ENCODE peak calls at places on chromosomes 12 and 14, in five cellular contexts. L, H, E, Y and D are unnamed samples.

GRCh38 chr14:58566979-58567378 is 70.8 kb upstream of the DACT1 start:
- DNase-seq in L (no peak), H (no peak), E (no peak), Y (no peak), D (no peak)

GRCh38 chr12:107990325-107990724 is 138.8 kb upstream of the WSCD2 start:
- DNase-seq in L (no peak), H (no peak), E (peak; percentile 66), Y (no peak), D (peak; percentile 61)

GRCh38 chr14:30283822-30284446 is 275.0 kb upstream of the G2E3 start:
- DNase-seq in L (peak; percentile 25), H (peak; percentile 75), E (peak; percentile 48), Y (no peak), D (peak; percentile 68)

GRCh38 chr14:103688441-103688840 is 26.8 kb downstream of the XRCC3 start:
- DNase-seq in L (no peak), H (no peak), E (no peak), Y (no peak), D (no peak)

GRCh38 chr12:19546027-19546426 is 106.7 kb downstream of the AEBP2 start:
- DNase-seq in L (no peak), H (peak; percentile 68), E (no peak), Y (peak; percentile 26), D (no peak)

GRCh38 chr12:51307655-51308593 is 16.1 kb downstream of the BIN2 start:
- DNase-seq in L (no peak), H (peak; percentile 95), E (peak; percentile 64), Y (no peak), D (peak; percentile 50)

GRCh38 chr14:50109342-50109741 is 7.0 kb downstream of the VCPKMT start:
- DNase-seq in L (no peak), H (peak; percentile 44), E (peak; percentile 29), Y (no peak), D (no peak)

GRCh38 chr12:45235087-45236025 is 19.5 kb downstream of the ANO6 start:
- DNase-seq in L (no peak), H (peak; percentile 58), E (peak; percentile 19), Y (no peak), D (peak; percentile 34)

GRCh38 chr12:105324704-105325103 is 5.8 kb upstream of the C12orf75 start:
- DNase-seq in L (no peak), H (no peak), E (no peak), Y (no peak), D (no peak)

GRCh38 chr12:6554168-6554989 is 1.5 kb downstream of the IFFO1 start:
- DNase-seq in L (no peak), H (peak; percentile 87), E (peak; percentile 89), Y (peak; percentile 68), D (peak; percentile 69)

GRCh38 chr12:106766393-106766826 is 8.1 kb upstream of the RIC8B start:
- DNase-seq in L (no peak), H (peak; percentile 37), E (no peak), Y (peak; percentile 61), D (peak; percentile 33)

GRCh38 chr14:74792249-74793039 is 29.3 kb downstream of the YLPM1 start:
- DNase-seq in L (no peak), H (no peak), E (no peak), Y (no peak), D (no peak)

GRCh38 chr12:29024117-29024516 is 125.0 kb upstream of the FAR2 start:
- DNase-seq in L (no peak), H (no peak), E (no peak), Y (no peak), D (no peak)

GRCh38 chr14:68734231-68734732 is 58.6 kb downstream of the ZFP36L1 start:
- DNase-seq in L (no peak), H (no peak), E (no peak), Y (no peak), D (no peak)

GRCh38 chr14:39843881-39844280 is 411.6 kb upstream of the FBXO33 start:
- DNase-seq in L (no peak), H (no peak), E (no peak), Y (no peak), D (no peak)

GRCh38 chr12:113950873-113951272 is 15.3 kb downstream of the RBM19 start:
- DNase-seq in L (no peak), H (no peak), E (no peak), Y (no peak), D (no peak)

GRCh38 chr14:94904636-94905035 is 134.7 kb upstream of the GSC start:
- DNase-seq in L (no peak), H (no peak), E (no peak), Y (no peak), D (no peak)

GRCh38 chr14:43692706-43693105 is 814.4 kb downstream of the FSCB start:
- DNase-seq in L (no peak), H (no peak), E (no peak), Y (no peak), D (no peak)

DNA sequence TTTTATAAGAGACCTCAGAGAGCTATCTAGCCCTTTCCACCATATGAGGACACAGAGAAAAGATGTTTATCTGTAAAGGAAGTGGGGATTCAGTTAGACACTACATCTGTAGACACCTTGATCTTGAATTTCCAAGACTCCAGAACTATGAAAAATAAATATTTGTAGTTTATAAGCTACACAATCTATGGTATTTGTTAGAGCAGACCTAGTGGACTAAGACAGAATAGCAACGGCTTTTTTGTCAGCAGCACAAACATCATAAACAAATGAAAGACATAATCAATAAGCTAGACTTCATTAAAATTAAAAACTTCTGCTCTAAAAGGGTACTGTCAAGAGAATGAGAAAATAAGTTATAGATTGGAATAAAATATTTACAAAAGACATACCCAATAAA is 810.1 kb downstream of the FSCB start:
- DNase-seq in L (no peak), H (no peak), E (no peak), Y (no peak), D (no peak)
- TF ChIP-seq CTCF in L (no peak), H (no peak), E (no peak), Y (no peak), D (no peak)

GRCh38 chr12:104285740-104286537 is 17.6 kb upstream of the EID3 start:
- DNase-seq in L (no peak), H (peak; percentile 45), E (peak; percentile 28), Y (no peak), D (no peak)

GRCh38 chr12:104290855-104291254 is 12.7 kb upstream of the EID3 start:
- DNase-seq in L (no peak), H (no peak), E (no peak), Y (no peak), D (no peak)

GRCh38 chr12:104286538-104287482 is 16.7 kb upstream of the EID3 start:
- DNase-seq in L (peak; percentile 97), H (peak; percentile 99), E (peak; percentile 95), Y (peak; percentile 91), D (peak; percentile 94)

GRCh38 chr12:104290320-104290719 is 13.2 kb upstream of the EID3 start:
- DNase-seq in L (no peak), H (no peak), E (no peak), Y (no peak), D (no peak)

DNA sequence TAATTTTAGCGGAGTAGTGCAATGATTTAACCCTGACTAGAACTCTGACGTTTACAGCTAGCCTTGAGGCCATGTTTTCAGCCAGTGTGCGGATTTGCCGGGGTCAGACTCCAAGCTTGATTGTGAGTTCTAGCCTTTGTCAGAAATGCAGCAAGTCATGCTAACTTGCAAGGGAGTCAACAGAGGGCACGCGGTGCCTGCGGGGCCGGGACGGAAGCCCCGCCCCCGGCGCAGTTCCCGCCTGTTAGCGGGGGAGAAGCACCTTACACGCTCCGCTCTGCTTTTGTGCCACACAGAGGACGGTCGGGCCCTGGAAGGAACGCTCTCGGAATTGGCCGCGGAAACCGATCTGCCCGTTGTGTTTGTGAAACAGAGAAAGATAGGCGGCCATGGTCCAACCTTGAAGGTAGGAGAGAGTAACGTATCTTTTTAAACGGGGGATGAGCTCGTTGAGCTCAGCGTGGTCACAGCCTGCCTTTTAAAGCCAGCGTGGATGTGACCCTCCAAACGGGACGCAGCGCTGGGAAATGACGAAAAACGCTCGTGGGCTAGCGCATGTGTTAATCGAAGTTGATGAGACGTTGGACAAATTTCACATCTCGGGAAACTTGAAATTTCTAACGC is 14.8 kb upstream of the EID3 start:
- DNase-seq in L (no peak), H (peak; percentile 93), E (peak; percentile 89), Y (peak; percentile 54), D (peak; percentile 89)
- TF ChIP-seq CTCF in L (no peak), H (no peak), E (no peak), Y (no peak), D (no peak)

DNA sequence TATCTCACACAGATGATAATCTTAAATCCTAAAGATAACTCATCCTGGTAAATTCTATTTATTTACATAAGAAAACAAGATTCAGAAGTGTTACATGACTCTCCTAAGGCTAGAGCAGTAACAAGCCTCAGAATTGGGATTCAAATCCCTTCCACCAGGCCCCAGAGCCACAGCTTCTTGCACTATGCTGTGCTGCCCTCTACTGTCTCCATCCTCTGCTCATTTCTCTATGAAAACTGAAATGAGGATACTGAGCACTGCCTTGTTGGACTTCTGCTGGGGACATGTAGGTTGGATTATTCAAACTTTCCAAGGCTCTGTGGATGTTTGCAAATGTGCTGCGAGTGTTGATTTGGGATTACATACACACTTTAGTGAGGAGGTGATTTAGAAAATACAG is 23.5 kb upstream of the C12orf50 start:
- DNase-seq in L (no peak), H (peak; percentile 71), E (peak; percentile 42), Y (no peak), D (peak; percentile 49)
- TF ChIP-seq CTCF in L (peak; percentile 64), H (peak; percentile 61), E (peak; percentile 52), Y (peak; percentile 30), D (peak; percentile 44)

GRCh38 chr12:120775862-120776552 is 50.4 kb downstream of the ACADS start:
- DNase-seq in L (no peak), H (no peak), E (no peak), Y (no peak), D (no peak)
- TF ChIP-seq CTCF in L (no peak), H (no peak), E (peak; percentile 3), Y (peak; percentile 12), D (no peak)

DNA sequence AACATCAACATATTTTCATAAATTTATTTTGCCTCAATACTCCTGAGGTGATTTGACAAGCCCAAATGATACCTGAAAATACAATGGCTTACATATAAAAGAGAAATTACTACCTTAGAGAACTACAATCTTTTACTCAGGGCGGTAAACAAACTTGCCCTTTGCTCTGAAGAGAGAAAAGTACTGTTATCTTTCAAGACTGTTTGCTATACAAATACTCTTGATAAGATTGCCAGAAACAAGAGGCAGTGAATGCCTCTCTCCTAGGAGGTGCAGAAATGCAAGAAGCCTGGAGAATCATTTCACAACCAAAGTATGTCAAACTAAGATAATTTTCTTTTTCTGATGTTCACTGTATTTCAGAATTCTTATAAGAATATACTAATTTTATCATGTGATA is 160.3 kb downstream of the ALX1 start:
- DNase-seq in L (no peak), H (no peak), E (peak; percentile 26), Y (no peak), D (no peak)
- TF ChIP-seq CTCF in L (no peak), H (no peak), E (no peak), Y (no peak), D (no peak)

DNA sequence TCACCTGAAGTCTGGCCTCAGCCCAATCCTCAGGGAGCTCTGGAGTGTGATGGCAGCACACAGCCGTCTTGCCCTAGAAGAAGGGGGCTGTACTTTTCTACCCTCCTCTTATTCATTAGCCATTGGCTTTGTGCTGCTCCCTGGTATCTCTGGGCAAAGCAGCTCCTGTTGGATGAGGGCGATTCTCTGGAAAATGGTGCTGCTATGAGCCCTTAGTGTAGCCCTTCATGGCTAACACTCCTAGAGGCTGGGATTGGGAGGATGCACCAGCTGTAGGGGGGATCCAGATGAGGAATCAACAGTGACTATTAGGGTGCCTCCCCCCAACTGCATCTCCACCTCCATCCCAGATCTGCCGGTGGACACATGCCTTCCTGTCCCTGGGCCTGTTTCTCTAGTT is 32.6 kb downstream of the RPH3A start:
- DNase-seq in L (no peak), H (no peak), E (no peak), Y (no peak), D (no peak)
- TF ChIP-seq CTCF in L (no peak), H (no peak), E (no peak), Y (no peak), D (no peak)